ENCODE peak calls at places on chromosomes 2 and 18, in five cellular contexts. I, G, D, C and F are unnamed samples.

GRCh38 chr2:203819434-203820133 is 48.0 kb upstream of the CTLA4 start:
- DNase-seq in I (no peak), G (no peak), D (no peak), C (no peak), F (no peak)

GRCh38 chr2:46800625-46801024 is 115.0 kb downstream of the MCFD2 start:
- DNase-seq in I (no peak), G (no peak), D (peak), C (no peak), F (no peak)

GRCh38 chr2:95058989-95059601 is 33.6 kb downstream of the MAL start:
- DNase-seq in I (no peak), G (no peak), D (no peak), C (no peak), F (no peak)

GRCh38 chr2:237888389-237888788 is 29.0 kb downstream of the RAMP1 start:
- DNase-seq in I (peak), G (no peak), D (no peak), C (no peak), F (no peak)

GRCh38 chr2:237673130-237673921 is 45.9 kb downstream of the LRRFIP1 start:
- DNase-seq in I (peak), G (peak), D (peak), C (no peak), F (peak)

GRCh38 chr2:33696234-33696633 is 97.1 kb upstream of the FAM98A start:
- DNase-seq in I (no peak), G (no peak), D (no peak), C (no peak), F (no peak)

GRCh38 chr2:3246406-3246805 is 131.2 kb downstream of the EIPR1 start:
- DNase-seq in I (no peak), G (no peak), D (no peak), C (no peak), F (no peak)

GRCh38 chr2:20210462-20210861 is 14.5 kb downstream of the SDC1 start:
- DNase-seq in I (no peak), G (no peak), D (no peak), C (no peak), F (no peak)

GRCh38 chr2:26193578-26194231 is 20.8 kb downstream of the GAREM2 start:
- DNase-seq in I (no peak), G (no peak), D (no peak), C (no peak), F (no peak)

GRCh38 chr2:31011565-31011964 is 126.7 kb downstream of the GALNT14 start:
- DNase-seq in I (no peak), G (no peak), D (no peak), C (no peak), F (no peak)

GRCh38 chr2:163375472-163375871 is 360.3 kb downstream of the FIGN start:
- DNase-seq in I (no peak), G (no peak), D (no peak), C (no peak), F (no peak)

GRCh38 chr2:167134381-167135072 is 246.2 kb downstream of the XIRP2 start:
- DNase-seq in I (peak), G (no peak), D (no peak), C (peak), F (peak)

GRCh38 chr2:96098900-96099590 is 17.3 kb downstream of the ADRA2B start:
- DNase-seq in I (no peak), G (no peak), D (no peak), C (no peak), F (no peak)

GRCh38 chr2:161424179-161424763 is 8.2 kb downstream of the TBR1 start:
- DNase-seq in I (no peak), G (no peak), D (no peak), C (no peak), F (no peak)

GRCh38 chr2:55233658-55233940 is 1.1 kb downstream of the RPS27A start:
- DNase-seq in I (no peak), G (no peak), D (no peak), C (no peak), F (no peak)

GRCh38 chr18:40004246-40004645 is 1950.8 kb upstream of the PIK3C3 start:
- DNase-seq in I (no peak), G (no peak), D (no peak), C (no peak), F (no peak)

GRCh38 chr2:95500854-95501253 is 16.3 kb upstream of the TRIM43B start:
- DNase-seq in I (no peak), G (no peak), D (no peak), C (no peak), F (no peak)

GRCh38 chr2:219500135-219500534 is 1.4 kb downstream of the GMPPA start:
- DNase-seq in I (no peak), G (no peak), D (no peak), C (peak), F (no peak)

GRCh38 chr2:26575836-26576564 is 65.2 kb downstream of the CIB4 start:
- DNase-seq in I (no peak), G (no peak), D (no peak), C (no peak), F (no peak)

GRCh38 chr2:237558918-237559645 is 7.3 kb upstream of the PRLH start:
- DNase-seq in I (no peak), G (no peak), D (no peak), C (no peak), F (peak)

GRCh38 chr2:240259924-240260529 is 119.6 kb upstream of the OTOS start:
- DNase-seq in I (no peak), G (no peak), D (no peak), C (no peak), F (no peak)

GRCh38 chr2:186912979-186913378 is 64.0 kb upstream of the ZSWIM2 start:
- DNase-seq in I (no peak), G (no peak), D (no peak), C (no peak), F (no peak)

GRCh38 chr2:67225287-67225973 is 171.7 kb upstream of the ETAA1 start:
- DNase-seq in I (no peak), G (no peak), D (no peak), C (no peak), F (no peak)

GRCh38 chr18:56433919-56434318 is 204.5 kb downstream of the TXNL1 start:
- DNase-seq in I (no peak), G (no peak), D (no peak), C (no peak), F (no peak)

GRCh38 chr2:65549262-65550036 is 117.0 kb upstream of the SPRED2 start:
- DNase-seq in I (no peak), G (no peak), D (no peak), C (no peak), F (no peak)

GRCh38 chr2:63596487-63596886 is 7.7 kb downstream of the MDH1 start:
- DNase-seq in I (no peak), G (no peak), D (no peak), C (no peak), F (no peak)

GRCh38 chr18:69968073-69968472 is 20.4 kb upstream of the CD226 start:
- DNase-seq in I (no peak), G (no peak), D (no peak), C (no peak), F (no peak)

GRCh38 chr2:25418944-25419677 is 77.4 kb upstream of the DNMT3A start:
- DNase-seq in I (no peak), G (peak), D (no peak), C (no peak), F (no peak)

GRCh38 chr2:166147883-166148282 is 20.1 kb upstream of the SCN1A start:
- DNase-seq in I (no peak), G (peak), D (no peak), C (no peak), F (no peak)

GRCh38 chr2:128377071-128377910 is 58.6 kb upstream of the HS6ST1 start:
- DNase-seq in I (no peak), G (no peak), D (no peak), C (no peak), F (no peak)

GRCh38 chr2:239944706-239945551 is 80.2 kb downstream of the NDUFA10 start:
- DNase-seq in I (peak), G (peak), D (no peak), C (no peak), F (no peak)

GRCh38 chr2:228703099-228703498 is 521.6 kb upstream of the SPHKAP start:
- DNase-seq in I (no peak), G (no peak), D (no peak), C (no peak), F (no peak)

GRCh38 chr2:91477731-91478672 is 2786.5 kb downstream of the RPIA start:
- DNase-seq in I (peak), G (no peak), D (peak), C (no peak), F (no peak)